ENCODE peak calls at places on chromosomes 2 and 18, in ten cellular contexts. Q, A, T, F, P, I, Y, Z, B and H are unnamed samples.

GRCh38 chr2:25521665-25522387 is 151.6 kb downstream of the DTNB start:
- DNase-seq in I (no peak), A (peak; percentile 77), T (peak; percentile 89), F (peak; percentile 50), Q (peak; percentile 78), B (no peak), P (peak; percentile 25), Z (peak; percentile 58), Y (peak; percentile 81), H (peak; percentile 40)

GRCh38 chr2:78979380-78980238 is 45.9 kb upstream of the REG3G start:
- DNase-seq in Z (no peak), P (no peak), Q (peak; percentile 74), T (peak; percentile 82), Y (peak; percentile 15), I (no peak), B (no peak), F (peak; percentile 57), A (no peak), H (no peak)

GRCh38 chr2:230128943-230129342 is 60.2 kb upstream of the SLC16A14 start:
- DNase-seq in Q (no peak), I (no peak), F (no peak), B (no peak), P (no peak), Z (no peak), T (no peak), A (no peak), Y (peak; percentile 53), H (no peak)

GRCh38 chr18:11163668-11164067 is 14.3 kb upstream of the PIEZO2 start:
- DNase-seq in Q (peak; percentile 36), A (no peak), B (no peak), I (no peak), T (no peak), P (no peak), Z (no peak), F (no peak), Y (peak; percentile 6), H (no peak)

GRCh38 chr2:177296047-177296446 is 31.5 kb upstream of the NFE2L2 start:
- DNase-seq in Q (peak; percentile 52), P (no peak), Y (no peak), B (no peak), F (no peak), T (peak; percentile 47), Z (no peak), I (no peak), A (no peak), H (no peak)

GRCh38 chr2:181395871-181396574 is 61.2 kb upstream of the ITGA4 start:
- DNase-seq in I (no peak), A (no peak), Y (no peak), T (no peak), F (no peak), B (no peak), P (no peak), Z (no peak), Q (no peak), H (no peak)

GRCh38 chr2:224369028-224369632 is 32.8 kb downstream of the FAM124B start:
- DNase-seq in A (no peak), P (peak; percentile 10), B (no peak), T (peak; percentile 62), Z (peak; percentile 8), I (no peak), Y (peak; percentile 45), Q (peak; percentile 63), F (peak; percentile 24), H (no peak)

GRCh38 chr18:23977709-23978483 is 36.7 kb upstream of the TTC39C start:
- DNase-seq in P (no peak), F (no peak), Z (peak; percentile 49), I (no peak), Q (peak; percentile 38), A (no peak), T (no peak), Y (no peak), B (no peak), H (no peak)

GRCh38 chr2:80499095-80499494 is 194.5 kb upstream of the LRRTM1 start:
- DNase-seq in Z (no peak), I (no peak), B (no peak), Y (peak; percentile 73), P (no peak), F (no peak), T (peak; percentile 13), A (peak; percentile 25), Q (peak; percentile 50), H (no peak)

GRCh38 chr2:30149513-30149912 is 2.7 kb downstream of the YPEL5 start:
- DNase-seq in P (no peak), A (no peak), I (no peak), Q (peak; percentile 26), Y (peak; percentile 40), F (peak; percentile 80), Z (peak; percentile 38), T (peak; percentile 29), B (no peak), H (no peak)

GRCh38 chr2:239644016-239644415 is 243.2 kb upstream of the HDAC4 start:
- DNase-seq in F (no peak), P (no peak), Q (no peak), A (no peak), Y (peak; percentile 20), I (no peak), T (no peak), Z (no peak), B (no peak), H (no peak)

GRCh38 chr2:105859694-105859951 is 114.9 kb downstream of the NCK2 start:
- DNase-seq in Q (no peak), B (no peak), P (no peak), F (no peak), Y (no peak), A (no peak), T (no peak), Z (no peak), I (no peak), H (no peak)

GRCh38 chr2:3483986-3484960 is 35.1 kb downstream of the ADI1 start:
- DNase-seq in Q (no peak), B (no peak), Z (no peak), P (no peak), F (no peak), T (no peak), A (no peak), I (no peak), Y (no peak), H (no peak)

GRCh38 chr2:136920652-136921333 is 155.4 kb downstream of the THSD7B start:
- DNase-seq in Z (no peak), I (no peak), Q (peak; percentile 0), B (no peak), Y (no peak), A (no peak), P (no peak), F (no peak), T (no peak), H (no peak)